ENCODE peak calls at places on chromosomes 1 and 21, in four cellular contexts. S, J, Q and U are unnamed samples.

GRCh38 chr1:180962178-180962577 is 49.5 kb downstream of the KIAA1614 start:
- DNase-seq in Q (no peak), S (no peak), J (no peak), U (no peak)

GRCh38 chr1:7595338-7595737 is 175.8 kb upstream of the VAMP3 start:
- DNase-seq in S (no peak), J (no peak), Q (peak; percentile 66), U (no peak)

GRCh38 chr1:246037832-246038231 is 469.2 kb downstream of the SMYD3 start:
- DNase-seq in J (no peak), Q (no peak), S (no peak), U (no peak)

GRCh38 chr1:51444534-51445192 is 74.4 kb downstream of the EPS15 start:
- DNase-seq in Q (no peak), J (no peak), S (no peak), U (no peak)

GRCh38 chr1:170634293-170634692 is 29.6 kb upstream of the PRRX1 start:
- DNase-seq in S (no peak), J (peak; percentile 88), Q (no peak), U (no peak)

GRCh38 chr1:166165661-166166399 is 971 bp downstream of the FAM78B start:
- DNase-seq in S (peak; percentile 44), J (peak; percentile 50), Q (peak; percentile 72), U (peak; percentile 78)

GRCh38 chr1:53086504-53087070 is 24.6 kb downstream of the PODN start:
- DNase-seq in S (no peak), Q (no peak), J (no peak), U (no peak)

GRCh38 chr1:110390692-110391232 is at the start of gene SLC16A4:
- DNase-seq in Q (peak; percentile 57), J (peak; percentile 86), S (peak; percentile 31), U (no peak)

GRCh38 chr21:45152265-45152746 is 77.9 kb downstream of the ADARB1 start:
- DNase-seq in J (peak; percentile 65), Q (peak; percentile 84), S (peak; percentile 71), U (no peak)

GRCh38 chr1:245153081-245153644 is 1.6 kb upstream of the KIF26B start:
- DNase-seq in J (peak; percentile 68), S (peak; percentile 76), Q (peak; percentile 89), U (peak; percentile 82)

GRCh38 chr1:36486436-36487335 is 4.0 kb upstream of the CSF3R start:
- DNase-seq in S (no peak), J (no peak), Q (peak; percentile 32), U (peak; percentile 91)

GRCh38 chr1:63984257-63984626 is 210.4 kb downstream of the ROR1 start:
- DNase-seq in Q (no peak), J (peak; percentile 80), S (no peak), U (no peak)

GRCh38 chr21:16517380-16517779 is 787.6 kb downstream of the USP25 start:
- DNase-seq in J (peak; percentile 63), Q (no peak), S (no peak), U (no peak)

GRCh38 chr1:166129006-166129405 is 37.8 kb downstream of the FAM78B start:
- DNase-seq in Q (no peak), S (no peak), J (no peak), U (no peak)

GRCh38 chr1:173295391-173295790 is 88.3 kb upstream of the TNFSF4 start:
- DNase-seq in Q (no peak), J (peak; percentile 41), S (no peak), U (no peak)

GRCh38 chr1:225596736-225597135 is 56.2 kb downstream of the ENAH start:
- DNase-seq in S (no peak), Q (no peak), J (no peak), U (no peak)

GRCh38 chr1:184755226-184756065 is 788 bp upstream of the EDEM3 start:
- DNase-seq in Q (no peak), S (no peak), J (peak; percentile 55), U (no peak)

GRCh38 chr1:35563166-35563565 is 5.6 kb downstream of the NCDN start:
- DNase-seq in S (no peak), J (no peak), Q (no peak), U (peak; percentile 63)

GRCh38 chr1:183180213-183180612 is 5.9 kb upstream of the LAMC2 start:
- DNase-seq in Q (no peak), S (no peak), J (peak; percentile 91), U (no peak)

GRCh38 chr1:72365693-72366092 is 83.4 kb upstream of the NEGR1 start:
- DNase-seq in S (no peak), Q (no peak), J (no peak), U (no peak)

GRCh38 chr1:55064861-55065263 is 25.5 kb downstream of the PCSK9 start:
- DNase-seq in S (peak; percentile 14), J (peak; percentile 70), Q (no peak), U (no peak)

GRCh38 chr1:32398401-32398800 is 4.2 kb upstream of the BSDC1 start:
- DNase-seq in Q (no peak), J (peak; percentile 74), S (no peak), U (no peak)

GRCh38 chr1:156726549-156727226 is 1.6 kb upstream of the METTL25B start:
- DNase-seq in S (peak; percentile 71), Q (peak; percentile 89), J (peak; percentile 53), U (peak; percentile 54)

GRCh38 chr1:226596531-226597165 is 48.1 kb downstream of the STUM start:
- DNase-seq in J (no peak), S (no peak), Q (no peak), U (no peak)

GRCh38 chr1:207959141-207959825 is 48.4 kb upstream of the CD34 start:
- DNase-seq in J (peak; percentile 60), S (peak; percentile 39), Q (peak; percentile 81), U (peak; percentile 94)

GRCh38 chr1:236142358-236143103 is at the start of gene GPR137B:
- DNase-seq in Q (peak; percentile 79), J (peak; percentile 59), S (peak; percentile 64), U (no peak)

GRCh38 chr1:231039161-231040018 is 664 bp downstream of the FAM89A start:
- DNase-seq in Q (peak; percentile 76), S (peak; percentile 43), J (peak; percentile 40), U (peak; percentile 80)

GRCh38 chr1:58409826-58410225 is 136.7 kb downstream of the OMA1 start:
- DNase-seq in S (no peak), Q (no peak), J (peak; percentile 91), U (no peak)

GRCh38 chr1:234111458-234112142 is 207.1 kb downstream of the SLC35F3 start:
- DNase-seq in J (peak; percentile 40), Q (peak; percentile 93), S (peak; percentile 91), U (peak; percentile 70)

DNA sequence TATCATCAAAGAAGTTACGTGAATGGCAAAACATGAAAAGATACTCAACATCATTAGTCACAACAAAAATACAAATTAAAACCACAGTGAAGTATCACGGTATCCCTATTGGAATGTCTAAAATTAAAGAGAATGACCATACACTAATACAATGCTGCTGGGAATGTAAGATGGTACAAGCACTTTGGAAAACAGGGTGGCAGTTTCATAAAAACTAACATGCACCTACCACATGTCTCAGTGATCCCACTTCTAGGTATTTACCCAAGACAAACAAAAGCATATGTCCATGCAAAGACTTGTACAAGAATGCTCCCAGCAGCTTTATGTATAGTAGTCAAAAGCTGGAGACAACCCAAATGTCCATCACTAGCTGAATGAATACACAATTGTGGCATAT is 69.1 kb downstream of the HSF2BP start:
- DNase-seq in S (no peak), J (peak; percentile 80), Q (no peak), U (no peak)
- H3K9ac ChIP-seq in S (no peak overlapping the region), J (no peak overlapping the region), Q (no peak overlapping the region), U (no peak overlapping the region)

GRCh38 chr1:15952317-15953258 is 23.3 kb downstream of the ZBTB17 start:
- DNase-seq in Q (no peak), J (peak; percentile 98), S (no peak), U (peak; percentile 69)

GRCh38 chr1:15954316-15954715 is 21.6 kb downstream of the ZBTB17 start:
- DNase-seq in J (no peak), S (no peak), Q (peak; percentile 25), U (peak; percentile 14)

GRCh38 chr1:15953294-15953771 is 22.6 kb downstream of the ZBTB17 start:
- DNase-seq in S (no peak), J (peak; percentile 73), Q (no peak), U (peak; percentile 73)

GRCh38 chr1:15955552-15955951 is 20.3 kb downstream of the ZBTB17 start:
- DNase-seq in J (no peak), S (no peak), Q (no peak), U (no peak)

DNA sequence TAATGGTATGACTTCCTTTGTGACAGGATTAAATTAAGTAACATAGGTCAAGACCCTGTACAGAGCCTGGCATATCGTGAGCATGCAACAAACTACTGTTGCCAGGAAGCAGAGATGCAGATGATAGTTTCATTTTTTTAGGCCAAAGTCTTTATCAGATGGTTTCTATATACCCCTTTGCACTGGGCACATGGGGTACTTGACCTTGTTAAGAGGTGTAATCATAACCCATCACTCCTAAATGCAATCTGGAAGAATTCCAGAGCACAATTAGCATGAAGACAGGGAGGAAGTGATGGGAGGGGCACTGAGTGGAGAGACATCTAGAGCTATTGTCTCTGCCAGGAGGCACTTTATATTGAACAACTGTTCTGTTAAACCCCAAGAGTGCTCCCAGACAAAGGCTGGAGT is 22.1 kb downstream of the ZBTB17 start:
- DNase-seq in S (no peak), Q (no peak), J (no peak), U (no peak)
- H3K27ac ChIP-seq in S (no peak overlapping the region), Q (no peak overlapping the region), J (peak overlapping the region; percentile 99), U (no peak overlapping the region)

DNA sequence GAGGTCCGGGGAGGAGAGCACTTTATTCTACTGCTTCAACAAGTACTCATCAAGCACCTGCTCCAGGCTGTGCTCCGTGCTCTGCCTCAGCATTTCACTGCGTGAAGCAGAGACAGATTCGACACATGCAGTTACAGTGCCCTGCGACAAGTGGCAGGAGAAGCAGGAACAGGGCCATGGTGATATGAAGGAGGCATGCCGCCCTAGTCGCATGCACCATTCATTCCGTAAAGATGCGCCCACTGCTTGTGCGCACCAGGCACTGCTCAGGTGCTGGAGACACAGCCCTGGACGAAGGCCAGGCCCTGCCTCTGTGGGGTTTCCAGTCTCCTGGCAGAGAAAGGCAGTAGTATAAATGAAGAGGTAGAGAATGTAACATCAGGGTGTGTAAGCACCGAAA is 206.6 kb downstream of the HIVEP3 start:
- DNase-seq in S (no peak), Q (no peak), J (no peak), U (peak; percentile 46)
- H3K9ac ChIP-seq in S (no peak overlapping the region), Q (no peak overlapping the region), J (no peak overlapping the region), U (no peak overlapping the region)

DNA sequence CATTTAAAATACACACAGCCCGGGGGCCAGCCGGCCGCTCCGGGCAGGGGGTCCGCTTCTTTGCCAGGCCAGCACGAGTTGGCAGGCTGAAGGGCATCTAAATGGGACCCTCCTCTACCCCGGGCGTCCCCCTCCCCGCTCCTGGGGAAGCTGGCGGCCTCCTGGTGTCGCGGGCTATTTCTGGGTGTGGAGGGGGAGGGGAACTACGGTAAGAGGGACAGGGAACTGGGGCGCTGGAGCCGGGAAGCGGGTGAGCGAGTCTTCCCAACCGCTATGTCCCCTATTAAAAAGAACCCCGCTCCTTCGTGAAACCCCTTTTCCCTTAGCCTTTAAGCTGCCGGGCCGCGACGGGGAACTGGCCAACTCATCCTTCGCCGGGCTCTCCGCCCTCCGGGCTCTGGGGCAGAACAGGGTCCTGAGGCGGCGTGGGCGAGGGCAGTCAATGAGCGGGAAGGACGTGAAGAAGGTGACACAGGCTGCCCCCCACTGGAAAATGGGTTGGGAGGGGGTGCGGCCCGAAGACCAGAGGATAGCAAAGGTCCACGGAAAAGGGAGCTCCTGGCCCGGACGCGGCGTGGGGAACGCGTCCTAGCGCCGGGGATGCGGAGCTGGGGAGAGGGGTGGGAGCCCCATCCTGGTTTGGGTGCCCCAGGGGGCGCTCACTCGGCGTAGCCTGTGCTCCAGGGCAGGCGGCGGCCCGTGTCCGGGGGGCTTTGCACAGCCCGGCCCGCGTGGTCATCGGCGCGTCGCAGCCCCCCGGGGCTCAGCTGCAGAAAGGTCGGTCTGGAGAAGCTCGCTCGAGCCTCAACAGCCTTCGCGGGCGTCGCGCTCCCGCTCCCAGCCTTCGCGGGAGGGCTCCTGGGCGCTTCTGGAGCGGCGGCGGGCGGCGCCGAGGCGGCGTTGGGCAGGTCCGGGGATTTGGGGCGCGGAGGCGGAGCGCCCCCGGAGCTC is 544 bp downstream of the PPM1J start:
- DNase-seq in S (peak; percentile 47), Q (peak; percentile 78), J (no peak), U (peak; percentile 87)
- H3K27ac ChIP-seq in S (no peak overlapping the region), Q (no peak overlapping the region), J (no peak overlapping the region), U (no peak overlapping the region)

GRCh38 chr1:6592865-6593593 is 9.6 kb downstream of the KLHL21 start:
- DNase-seq in S (no peak), Q (no peak), J (no peak), U (no peak)
- H3K9ac ChIP-seq in S (no peak overlapping the region), Q (no peak overlapping the region), J (no peak overlapping the region), U (no peak overlapping the region)